ENCODE peak calls at places on chromosome 21, in four cellular contexts. I is GM23338, A is SK-N-SH, O is brain microvascular endothelial cell. R is an unnamed sample.

GRCh38 chr21:39911286-39911685 is 44.0 kb downstream of the PCP4 start:
- DNase-seq in I (peak; percentile 60), A (no peak), O (no peak), R (no peak)

GRCh38 chr21:23522750-23523149 is 2084.5 kb downstream of the MRPL39 start:
- DNase-seq in I (no peak), A (no peak), O (no peak), R (no peak)

GRCh38 chr21:45108808-45109800 is 34.7 kb downstream of the ADARB1 start:
- DNase-seq in I (no peak), A (no peak), O (no peak), R (no peak)

GRCh38 chr21:33769057-33769456 is 126.8 kb downstream of the ITSN1 start:
- DNase-seq in I (no peak), A (no peak), O (no peak), R (no peak)

GRCh38 chr21:34094949-34095348 is 21.6 kb downstream of the MRPS6 start:
- DNase-seq in I (no peak), A (no peak), O (no peak), R (no peak)

GRCh38 chr21:34192646-34193285 is 119.4 kb downstream of the MRPS6 start:
- DNase-seq in I (no peak), A (no peak), O (no peak), R (no peak)

GRCh38 chr21:26717146-26717739 is 128.0 kb downstream of the ADAMTS1 start:
- DNase-seq in I (peak; percentile 28), A (peak; percentile 24), O (no peak), R (no peak)

GRCh38 chr21:8997011-8997440 is 1524.4 kb upstream of the TPTE start:
- DNase-seq in I (peak; percentile 18), A (no peak), O (no peak), R (no peak)

GRCh38 chr21:15826908-15827601 is 97.3 kb downstream of the USP25 start:
- DNase-seq in I (no peak), A (no peak), O (no peak), R (no peak)

GRCh38 chr21:44845418-44846200 is 27.7 kb upstream of the SUMO3 start:
- DNase-seq in I (peak; percentile 90), A (peak; percentile 92), O (no peak), R (peak; percentile 33)

GRCh38 chr21:38982804-38983203 is 177.1 kb downstream of the ETS2 start:
- DNase-seq in I (no peak), A (no peak), O (no peak), R (no peak)

GRCh38 chr21:46193829-46194373 is 9.6 kb upstream of the SPATC1L start:
- DNase-seq in I (no peak), A (no peak), O (no peak), R (no peak)

GRCh38 chr21:38661296-38662223 is 144.2 kb upstream of the ETS2 start:
- DNase-seq in I (peak; percentile 66), A (peak; percentile 67), O (peak; percentile 18), R (no peak)

GRCh38 chr21:27112186-27112585 is 145.3 kb upstream of the ADAMTS5 start:
- DNase-seq in I (no peak), A (no peak), O (no peak), R (no peak)

GRCh38 chr21:45559216-45560105 is 17.2 kb upstream of the SLC19A1 start:
- DNase-seq in I (no peak), A (no peak), O (no peak), R (no peak)

GRCh38 chr21:27584266-27584665 is 617.4 kb upstream of the ADAMTS5 start:
- DNase-seq in I (no peak), A (no peak), O (no peak), R (no peak)

GRCh38 chr21:43712268-43712942 is 6.5 kb upstream of the PDXK start:
- DNase-seq in I (no peak), A (no peak), O (no peak), R (no peak)
- H3K4me3 ChIP-seq in I (no peak overlapping the region), A (no peak overlapping the region), O (no peak overlapping the region), R (no peak overlapping the region)

DNA sequence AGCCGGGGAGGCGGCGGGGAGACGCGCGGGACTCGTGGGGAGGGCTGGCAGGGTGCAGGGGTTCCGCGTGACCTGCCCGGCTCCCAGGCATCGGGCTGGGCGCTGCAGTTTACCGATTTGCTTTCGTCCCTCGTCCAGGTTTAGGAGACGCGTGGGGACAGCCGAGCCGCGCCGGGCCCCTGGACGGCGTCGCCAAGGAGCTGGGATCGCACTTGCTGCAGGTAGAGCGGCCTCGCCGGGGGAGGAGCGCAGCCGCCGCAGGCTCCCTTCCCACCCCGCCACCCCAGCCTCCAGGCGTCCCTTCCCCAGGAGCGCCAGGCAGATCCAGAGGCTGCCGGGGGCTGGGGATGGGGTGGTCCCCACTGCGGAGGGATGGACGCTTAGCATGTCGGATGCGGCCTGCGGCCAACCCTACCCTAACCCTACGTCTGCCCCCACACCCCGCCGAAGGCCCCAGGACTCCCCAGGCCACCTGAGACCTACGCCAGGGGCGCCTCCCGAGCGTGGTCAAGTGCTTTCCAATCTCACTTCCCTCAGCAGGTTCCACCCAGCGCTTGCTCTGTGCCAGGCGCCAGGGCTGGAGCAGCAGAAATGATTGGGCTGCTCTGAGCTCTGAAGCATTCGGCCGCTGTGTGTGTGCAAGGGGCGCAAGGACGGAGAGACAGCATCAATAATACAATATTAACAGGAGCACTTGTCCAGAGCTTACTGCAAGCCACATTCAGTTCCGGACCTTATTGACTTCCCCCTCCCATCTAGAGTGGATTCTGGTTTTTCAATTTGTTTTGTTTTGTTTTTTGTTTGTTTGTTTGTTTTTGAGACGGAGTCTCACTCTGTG is 10.3 kb downstream of the SIM2 start:
- DNase-seq in I (peak; percentile 41), A (no peak), O (no peak), R (no peak)
- H3K27me3 ChIP-seq in I (peaks cover 97% of the 10 kb centered on the region), A (peaks cover 95% of the 10 kb centered on the region), O (peaks cover 94% of the 10 kb centered on the region), R (peaks cover 46% of the 10 kb centered on the region)

GRCh38 chr21:42844411-42845113 is 34.8 kb downstream of the WDR4 start:
- DNase-seq in I (no peak), A (peak; percentile 15), O (no peak), R (no peak)

GRCh38 chr21:42840411-42841155 is 38.8 kb downstream of the WDR4 start:
- DNase-seq in I (no peak), A (no peak), O (no peak), R (no peak)

GRCh38 chr21:42839271-42840231 is 39.8 kb downstream of the WDR4 start:
- DNase-seq in I (no peak), A (peak; percentile 24), O (no peak), R (no peak)

GRCh38 chr21:42843021-42843420 is 36.3 kb downstream of the WDR4 start:
- DNase-seq in I (no peak), A (no peak), O (no peak), R (no peak)

DNA sequence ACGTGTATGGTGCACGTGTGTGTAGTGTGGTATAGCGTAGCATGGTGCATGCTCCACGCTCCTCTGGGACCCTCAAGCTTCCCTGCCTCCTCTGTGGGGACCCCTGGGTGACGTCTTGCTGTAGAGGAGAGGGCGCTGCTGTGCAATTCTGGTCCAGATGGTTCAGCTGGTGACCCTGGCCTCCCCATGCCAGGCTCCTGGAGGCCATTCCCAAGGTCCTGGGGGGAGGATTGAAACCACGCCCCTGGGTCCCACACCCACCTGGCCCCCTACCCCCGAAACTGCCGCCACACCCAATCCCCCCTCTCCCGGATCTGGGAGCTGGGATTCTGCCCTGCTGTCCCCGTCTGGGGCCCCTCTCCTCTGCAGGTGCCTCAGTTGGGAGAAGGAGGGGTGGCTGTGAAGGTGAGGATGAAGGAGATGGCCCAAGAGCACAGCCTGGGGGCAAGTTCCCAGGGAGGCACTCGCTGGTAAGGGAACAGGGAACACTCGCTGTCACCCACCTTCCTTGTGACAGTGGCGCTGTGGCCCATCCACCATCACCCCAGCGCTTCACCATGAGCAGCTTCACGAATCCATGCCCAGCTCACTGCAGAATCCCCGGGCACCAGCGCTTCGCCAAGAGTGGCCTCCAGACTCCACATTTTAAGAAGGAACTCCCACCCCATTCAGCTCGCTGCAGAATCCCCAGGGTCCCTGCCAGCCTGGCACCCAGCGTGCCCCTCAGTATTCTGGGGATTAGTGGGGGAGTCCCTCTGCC is 38.0 kb downstream of the WDR4 start:
- DNase-seq in I (no peak), A (peak; percentile 12), O (no peak), R (no peak)
- H3K36me3 ChIP-seq in I (peaks cover 17% of the 10 kb centered on the region), A (peaks cover 46% of the 10 kb centered on the region), O (peaks cover 33% of the 10 kb centered on the region), R (peaks cover 52% of the 10 kb centered on the region)

DNA sequence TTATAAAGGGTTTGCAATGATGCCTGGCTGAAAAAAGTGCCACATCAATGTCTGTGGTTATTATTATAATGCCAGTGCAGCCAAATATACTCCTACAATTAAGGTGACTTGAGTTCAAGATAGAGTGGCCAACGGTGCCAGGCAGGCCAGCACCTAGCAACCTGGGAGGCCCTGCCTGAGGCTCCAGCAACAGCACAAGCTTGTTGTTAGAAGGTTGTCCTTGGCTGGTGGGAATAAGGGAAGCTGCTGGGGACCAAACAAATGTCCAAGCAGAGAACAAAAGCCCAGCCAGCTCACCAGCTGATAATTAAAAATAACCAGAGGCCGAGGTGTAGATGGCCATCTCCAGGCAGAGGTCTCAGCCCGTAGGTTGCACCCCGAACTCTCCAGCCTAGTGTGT is 2.0 kb downstream of the TMPRSS2 start:
- DNase-seq in I (no peak), A (no peak), O (no peak), R (no peak)
- H3K4me3 ChIP-seq in I (peak overlapping the region; percentile 83), A (no peak overlapping the region), O (no peak overlapping the region), R (no peak overlapping the region)

GRCh38 chr21:17050646-17051045 is 462.2 kb upstream of the CXADR start:
- DNase-seq in I (no peak), A (no peak), O (no peak), R (no peak)

GRCh38 chr21:17051054-17051453 is 461.8 kb upstream of the CXADR start:
- DNase-seq in I (peak; percentile 1), A (peak; percentile 28), O (no peak), R (no peak)

GRCh38 chr21:17053321-17053720 is 459.5 kb upstream of the CXADR start:
- DNase-seq in I (no peak), A (no peak), O (no peak), R (no peak)

GRCh38 chr21:17048974-17049373 is 463.9 kb upstream of the CXADR start:
- DNase-seq in I (no peak), A (no peak), O (no peak), R (no peak)

DNA sequence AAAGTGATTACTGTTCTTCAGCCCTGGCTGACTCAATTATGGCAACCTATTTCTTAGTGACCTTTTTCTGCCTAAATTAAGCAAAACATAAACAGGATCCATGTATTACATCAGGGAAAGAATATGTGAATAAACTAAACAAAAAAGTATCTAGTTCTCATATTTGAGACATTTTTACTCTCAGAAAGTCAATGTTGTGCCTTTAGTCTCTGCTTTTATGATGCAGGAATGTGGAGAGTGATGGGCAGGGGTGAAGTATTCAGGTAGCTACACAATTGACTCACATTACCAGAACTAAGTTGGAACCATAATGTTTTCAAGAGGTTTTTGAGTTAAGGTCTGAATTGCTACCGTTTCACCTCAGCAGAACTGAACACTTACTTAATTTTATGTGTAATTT is 462.7 kb upstream of the CXADR start:
- DNase-seq in I (peak; percentile 37), A (no peak), O (no peak), R (no peak)
- H3K27me3 ChIP-seq in I (no peaks in the 10 kb centered on the region), A (no peaks in the 10 kb centered on the region), O (no peaks in the 10 kb centered on the region), R (no peaks in the 10 kb centered on the region)

GRCh38 chr21:32448803-32449594 is 36.5 kb downstream of the EVA1C start:
- DNase-seq in I (no peak), A (no peak), O (peak; percentile 16), R (no peak)

GRCh38 chr21:32456497-32456918 is 44.0 kb downstream of the EVA1C start:
- DNase-seq in I (no peak), A (no peak), O (peak; percentile 52), R (no peak)

GRCh38 chr21:32457360-32457840 is 44.9 kb downstream of the EVA1C start:
- DNase-seq in I (peak; percentile 11), A (peak; percentile 37), O (no peak), R (no peak)

GRCh38 chr21:32455548-32455947 is 43.0 kb downstream of the EVA1C start:
- DNase-seq in I (no peak), A (no peak), O (no peak), R (no peak)

GRCh38 chr21:32452641-32453040 is 40.1 kb downstream of the EVA1C start:
- DNase-seq in I (no peak), A (no peak), O (no peak), R (no peak)
- H3K36me3 ChIP-seq in I (no peaks in the 10 kb centered on the region), A (no peaks in the 10 kb centered on the region), O (no peaks in the 10 kb centered on the region), R (no peaks in the 10 kb centered on the region)

GRCh38 chr21:28704746-28705145 is 287.9 kb downstream of the LTN1 start:
- DNase-seq in I (no peak), A (no peak), O (no peak), R (no peak)
- H3K4me3 ChIP-seq in I (no peak overlapping the region), A (no peak overlapping the region), O (no peak overlapping the region), R (no peak overlapping the region)

R was measured in CD4-positive, alpha-beta memory T cell.